ENCODE peak calls at places on chromosomes 5 and 9, in six cellular contexts. S is body of pancreas; D is CD4-positive, alpha-beta T cell; B is left lung; F is heart left ventricle; G is lung. L is an unnamed sample.

GRCh38 chr9:108800632-108801099 is 55.1 kb downstream of the ACTL7B start:
- ATAC-seq in S (no peak), F (peak), G (no peak), B (no peak), D (no peak), L (no peak)

GRCh38 chr9:8963882-8964281 is 1164.3 kb upstream of the DMAC1 start:
- ATAC-seq in F (no peak), G (no peak), S (peak), B (no peak), D (no peak), L (peak)

GRCh38 chr9:28678097-28678496 is 1104.8 kb upstream of the C9orf72 start:
- ATAC-seq in B (no peak), G (no peak), D (no peak), S (no peak), F (no peak), L (no peak)

GRCh38 chr5:112165897-112166737 is 253.0 kb downstream of the EPB41L4A start:
- ATAC-seq in S (no peak), G (no peak), F (no peak), D (no peak), B (peak), L (no peak)

GRCh38 chr5:174100490-174100889 is 55.0 kb downstream of the NSG2 start:
- ATAC-seq in G (no peak), S (no peak), B (no peak), F (no peak), D (no peak), L (no peak)

GRCh38 chr9:123329329-123329955 is 26.6 kb upstream of the CRB2 start:
- ATAC-seq in D (no peak), S (no peak), B (no peak), F (no peak), G (no peak), L (no peak)

GRCh38 chr5:40447438-40447837 is 232.3 kb upstream of the PTGER4 start:
- ATAC-seq in F (no peak), G (no peak), S (no peak), B (no peak), D (no peak), L (no peak)

GRCh38 chr5:107655836-107656235 is 14.9 kb downstream of the EFNA5 start:
- ATAC-seq in F (peak), D (no peak), G (no peak), S (no peak), B (no peak), L (no peak)

GRCh38 chr9:14511452-14511851 is 181.8 kb downstream of the ZDHHC21 start:
- ATAC-seq in B (no peak), D (no peak), F (no peak), S (no peak), G (no peak), L (no peak)

GRCh38 chr9:10268500-10269485 is 344.0 kb downstream of the PTPRD start:
- ATAC-seq in S (peak), G (no peak), D (no peak), F (peak), B (peak), L (no peak)

GRCh38 chr9:73782166-73782565 is 630.5 kb downstream of the ANXA1 start:
- ATAC-seq in G (no peak), F (no peak), D (no peak), S (no peak), B (no peak), L (no peak)

GRCh38 chr5:97043511-97043910 is 98.9 kb downstream of the LIX1 start:
- ATAC-seq in G (no peak), S (no peak), B (peak), F (no peak), D (no peak), L (no peak)
- H3K27ac ChIP-seq in G (no peak), S (no peak), B (peak), F (no peak), D (no peak), L (no peak)

GRCh38 chr9:105431413-105432246 is 16.2 kb upstream of the FSD1L start:
- ATAC-seq in D (no peak), S (no peak), B (no peak), G (no peak), F (no peak), L (no peak)
- H3K27ac ChIP-seq in D (no peak), S (no peak), B (no peak), G (no peak), F (no peak), L (no peak)

GRCh38 chr9:37989632-37990155 is 79.3 kb downstream of the SHB start:
- ATAC-seq in S (no peak), B (no peak), G (no peak), F (peak), D (no peak), L (no peak)

GRCh38 chr9:37995348-37995737 is 73.7 kb downstream of the SHB start:
- ATAC-seq in B (no peak), S (peak), F (peak), G (peak), D (no peak), L (peak)

GRCh38 chr9:37994639-37995347 is 74.2 kb downstream of the SHB start:
- ATAC-seq in S (peak), D (peak), F (peak), G (peak), B (peak), L (peak)

GRCh38 chr9:37990404-37991015 is 78.5 kb downstream of the SHB start:
- ATAC-seq in S (no peak), F (no peak), B (no peak), G (no peak), D (no peak), L (no peak)

GRCh38 chr9:37992924-37993349 is 76.1 kb downstream of the SHB start:
- ATAC-seq in B (peak), D (no peak), S (no peak), F (peak), G (no peak), L (no peak)
- H3K27ac ChIP-seq in B (peak), D (no peak), S (no peak), F (no peak), G (no peak), L (peak)

GRCh38 chr9:92245005-92245797 is 48.3 kb downstream of the IARS1 start:
- ATAC-seq in B (no peak), F (no peak), S (peak), G (no peak), D (no peak), L (no peak)
- H3K27ac ChIP-seq in B (no peak), F (no peak), S (no peak), G (no peak), D (no peak), L (no peak)

DNA sequence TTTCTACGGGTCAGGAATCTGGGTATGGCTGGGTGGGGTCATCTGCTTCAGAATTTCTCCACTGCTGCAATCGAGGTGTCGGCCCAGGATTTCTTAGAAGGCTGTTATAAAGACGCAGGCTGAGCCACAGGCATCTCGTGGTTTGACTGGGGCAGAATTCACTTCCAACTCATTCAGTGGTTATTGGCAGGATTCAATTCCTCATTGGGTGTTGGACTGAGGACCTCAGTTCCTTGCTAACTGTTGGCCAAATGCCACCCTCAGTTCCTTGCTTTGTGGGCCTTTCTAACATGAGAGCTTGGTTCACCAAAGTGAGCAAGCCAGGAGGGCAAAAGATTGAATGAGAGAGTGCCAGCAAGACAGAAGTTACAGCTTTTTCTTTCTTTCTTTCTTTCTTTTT is 265.2 kb upstream of the VLDLR start:
- ATAC-seq in F (no peak), S (no peak), G (no peak), B (no peak), D (no peak), L (no peak)
- H3K27ac ChIP-seq in F (no peak), S (no peak), G (no peak), B (no peak), D (no peak), L (no peak)

GRCh38 chr5:31847354-31847753 is 208.4 kb downstream of the PDZD2 start:
- ATAC-seq in G (no peak), S (no peak), B (no peak), D (no peak), F (peak), L (no peak)
- H3K27ac ChIP-seq in G (no peak), S (no peak), B (no peak), D (no peak), F (no peak), L (no peak)

DNA sequence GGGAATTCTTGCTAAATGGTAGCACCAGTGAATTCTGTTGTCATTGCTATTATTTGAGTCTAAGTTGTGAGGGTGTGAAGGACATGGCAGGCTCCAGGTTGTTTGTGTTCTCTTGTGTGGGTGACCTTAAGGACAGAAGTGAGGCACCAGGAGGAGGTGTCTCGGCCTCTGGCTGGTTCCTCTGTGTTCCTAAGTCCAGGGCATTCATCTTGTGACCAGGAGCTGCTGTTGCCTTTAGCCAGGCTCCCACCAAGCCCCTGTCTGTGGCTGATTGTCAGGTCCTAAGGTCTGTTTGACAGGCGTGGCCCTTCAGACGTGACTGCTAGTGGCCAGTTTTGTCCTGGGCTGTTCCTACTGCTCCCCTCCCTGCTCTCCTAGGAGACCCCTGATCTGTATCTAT is 89.4 kb downstream of the ANGPTL2 start:
- ATAC-seq in D (no peak), B (no peak), S (no peak), G (no peak), F (no peak), L (no peak)
- H3K27ac ChIP-seq in D (no peak), B (no peak), S (no peak), G (no peak), F (no peak), L (no peak)

GRCh38 chr5:68264024-68264956 is 48.7 kb downstream of the PIK3R1 start:
- ATAC-seq in F (peak), B (peak), S (peak), D (no peak), G (peak), L (peak)
- H3K27ac ChIP-seq in F (peak), B (peak), S (peak), D (no peak), G (peak), L (peak)

GRCh38 chr5:142601432-142601831 is 84.5 kb downstream of the FGF1 start:
- ATAC-seq in B (no peak), S (no peak), D (no peak), G (no peak), F (no peak), L (no peak)

GRCh38 chr5:142597546-142598337 is 88.1 kb downstream of the FGF1 start:
- ATAC-seq in S (no peak), B (peak), G (no peak), F (peak), D (no peak), L (no peak)

GRCh38 chr5:142598338-142598700 is 87.6 kb downstream of the FGF1 start:
- ATAC-seq in D (no peak), F (no peak), G (no peak), B (no peak), S (no peak), L (no peak)

GRCh38 chr5:142600611-142601360 is 85.1 kb downstream of the FGF1 start:
- ATAC-seq in S (peak), G (no peak), B (peak), F (peak), D (no peak), L (peak)

DNA sequence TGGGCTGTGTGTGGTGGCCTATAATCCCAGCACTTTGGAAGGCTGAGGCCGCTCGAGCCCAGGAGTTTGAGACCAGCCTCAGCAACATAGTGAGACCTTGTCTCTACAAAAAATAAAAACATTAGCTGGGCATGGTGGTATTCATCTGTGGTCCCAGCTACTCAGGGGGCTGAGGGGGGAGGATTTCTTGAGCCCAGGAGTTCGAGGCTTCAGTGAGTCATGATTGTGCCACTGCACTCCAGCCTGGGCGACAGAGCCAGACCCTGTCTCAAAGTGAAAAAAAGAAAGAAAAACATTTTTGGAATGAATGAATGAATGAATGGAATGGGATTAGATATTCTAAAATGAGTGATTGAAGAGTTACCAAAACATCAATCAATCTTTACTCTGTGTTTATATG is 85.8 kb downstream of the FGF1 start:
- ATAC-seq in S (no peak), G (no peak), B (no peak), D (no peak), F (no peak), L (no peak)
- H3K27ac ChIP-seq in S (no peak), G (no peak), B (no peak), D (no peak), F (peak), L (peak)

GRCh38 chr5:127426661-127427060 is 90.8 kb upstream of the PRRC1 start:
- ATAC-seq in B (no peak), G (no peak), F (peak), S (no peak), D (no peak), L (no peak)

GRCh38 chr5:127434588-127434987 is 82.9 kb upstream of the PRRC1 start:
- ATAC-seq in S (no peak), B (no peak), D (no peak), F (no peak), G (no peak), L (no peak)

GRCh38 chr5:127428748-127429147 is 88.7 kb upstream of the PRRC1 start:
- ATAC-seq in F (no peak), B (no peak), D (no peak), S (peak), G (no peak), L (no peak)

GRCh38 chr5:127431977-127432376 is 85.5 kb upstream of the PRRC1 start:
- ATAC-seq in S (no peak), F (no peak), D (no peak), B (no peak), G (no peak), L (no peak)

GRCh38 chr5:127430627-127431026 is 86.8 kb upstream of the PRRC1 start:
- ATAC-seq in B (no peak), F (no peak), S (no peak), D (no peak), G (no peak), L (no peak)
- H3K27ac ChIP-seq in B (no peak), F (no peak), S (no peak), D (no peak), G (no peak), L (no peak)

L was measured in gastroesophageal sphincter.